ENCODE peak calls at places on chromosomes 3 and 15, in seven cellular contexts. One of them, this sample, is unnamed.

GRCh38 chr15:75037685-75038084 is 14.3 kb downstream of the PPCDC start:
- DNase-seq in astrocyte: no peak
- DNase-seq in nephron progenitor cell: no peak
- DNase-seq in type B pancreatic cell: no peak
- DNase-seq in EL: peak; percentile 13
- DNase-seq in fibroblast of lung: no peak
- DNase-seq in LoVo: no peak
- DNase-seq in this sample: no peak

GRCh38 chr15:27864076-27864475 is 235.0 kb downstream of the OCA2 start:
- DNase-seq in astrocyte: no peak
- DNase-seq in nephron progenitor cell: no peak
- DNase-seq in type B pancreatic cell: no peak
- DNase-seq in EL: no peak
- DNase-seq in fibroblast of lung: no peak
- DNase-seq in LoVo: no peak
- DNase-seq in this sample: no peak

GRCh38 chr3:3191675-3192480 is 12.4 kb upstream of the CRBN start:
- DNase-seq in astrocyte: peak; percentile 37
- DNase-seq in nephron progenitor cell: no peak
- DNase-seq in type B pancreatic cell: no peak
- DNase-seq in EL: no peak
- DNase-seq in fibroblast of lung: no peak
- DNase-seq in LoVo: no peak
- DNase-seq in this sample: no peak

GRCh38 chr3:141105828-141106628 is 54.9 kb downstream of the SPSB4 start:
- DNase-seq in astrocyte: peak; percentile 58
- DNase-seq in nephron progenitor cell: peak; percentile 72
- DNase-seq in type B pancreatic cell: no peak
- DNase-seq in EL: peak; percentile 72
- DNase-seq in fibroblast of lung: peak; percentile 91
- DNase-seq in LoVo: peak; percentile 77
- DNase-seq in this sample: peak; percentile 27

GRCh38 chr3:174862101-174862500 is 3.0 kb downstream of the NAALADL2 start:
- DNase-seq in astrocyte: no peak
- DNase-seq in nephron progenitor cell: no peak
- DNase-seq in type B pancreatic cell: no peak
- DNase-seq in EL: no peak
- DNase-seq in fibroblast of lung: no peak
- DNase-seq in LoVo: peak; percentile 5
- DNase-seq in this sample: no peak

GRCh38 chr15:34783471-34783870 is 11.9 kb downstream of the ACTC1 start:
- DNase-seq in astrocyte: no peak
- DNase-seq in nephron progenitor cell: no peak
- DNase-seq in type B pancreatic cell: no peak
- DNase-seq in EL: no peak
- DNase-seq in fibroblast of lung: no peak
- DNase-seq in LoVo: no peak
- DNase-seq in this sample: no peak

GRCh38 chr3:24004171-24004938 is 59.3 kb downstream of the NR1D2 start:
- DNase-seq in astrocyte: no peak
- DNase-seq in nephron progenitor cell: no peak
- DNase-seq in type B pancreatic cell: no peak
- DNase-seq in EL: no peak
- DNase-seq in fibroblast of lung: no peak
- DNase-seq in LoVo: no peak
- DNase-seq in this sample: no peak

GRCh38 chr15:90382305-90382704 is 5.7 kb upstream of the IQGAP1 start:
- DNase-seq in astrocyte: no peak
- DNase-seq in nephron progenitor cell: no peak
- DNase-seq in type B pancreatic cell: no peak
- DNase-seq in EL: no peak
- DNase-seq in fibroblast of lung: no peak
- DNase-seq in LoVo: no peak
- DNase-seq in this sample: no peak

GRCh38 chr3:58236527-58237237 is 910 bp upstream of the ABHD6 start:
- DNase-seq in astrocyte: no peak
- DNase-seq in nephron progenitor cell: no peak
- DNase-seq in type B pancreatic cell: no peak
- DNase-seq in EL: no peak
- DNase-seq in fibroblast of lung: no peak
- DNase-seq in LoVo: no peak
- DNase-seq in this sample: no peak

GRCh38 chr3:90016492-90017065 is 909.2 kb downstream of the EPHA3 start:
- DNase-seq in astrocyte: no peak
- DNase-seq in nephron progenitor cell: no peak
- DNase-seq in type B pancreatic cell: no peak
- DNase-seq in EL: no peak
- DNase-seq in fibroblast of lung: no peak
- DNase-seq in LoVo: no peak
- DNase-seq in this sample: no peak

GRCh38 chr3:24519368-24520100 is 24.9 kb upstream of the THRB start:
- DNase-seq in astrocyte: no peak
- DNase-seq in nephron progenitor cell: no peak
- DNase-seq in type B pancreatic cell: no peak
- DNase-seq in EL: no peak
- DNase-seq in fibroblast of lung: no peak
- DNase-seq in LoVo: peak; percentile 29
- DNase-seq in this sample: no peak

GRCh38 chr3:152403632-152404066 is 134.9 kb downstream of the MBNL1 start:
- DNase-seq in astrocyte: peak; percentile 37
- DNase-seq in nephron progenitor cell: peak; percentile 2
- DNase-seq in type B pancreatic cell: no peak
- DNase-seq in EL: no peak
- DNase-seq in fibroblast of lung: peak; percentile 50
- DNase-seq in LoVo: no peak
- DNase-seq in this sample: no peak

GRCh38 chr3:12922299-12922698 is 80.9 kb upstream of the RPL32 start:
- DNase-seq in astrocyte: no peak
- DNase-seq in nephron progenitor cell: no peak
- DNase-seq in type B pancreatic cell: no peak
- DNase-seq in EL: no peak
- DNase-seq in fibroblast of lung: peak; percentile 20
- DNase-seq in LoVo: no peak
- DNase-seq in this sample: no peak

GRCh38 chr15:23038741-23039150 is 623 bp downstream of the TUBGCP5 start:
- DNase-seq in astrocyte: peak; percentile 51
- DNase-seq in nephron progenitor cell: no peak
- DNase-seq in type B pancreatic cell: no peak
- DNase-seq in EL: peak; percentile 57
- DNase-seq in fibroblast of lung: peak; percentile 60
- DNase-seq in LoVo: peak; percentile 47
- DNase-seq in this sample: no peak

GRCh38 chr3:8318002-8318649 is 183.5 kb upstream of the LMCD1 start:
- DNase-seq in astrocyte: peak; percentile 27
- DNase-seq in nephron progenitor cell: no peak
- DNase-seq in type B pancreatic cell: no peak
- DNase-seq in EL: peak; percentile 63
- DNase-seq in fibroblast of lung: peak; percentile 40
- DNase-seq in LoVo: no peak
- DNase-seq in this sample: no peak

GRCh38 chr15:47846128-47846868 is 129.0 kb downstream of the SEMA6D start:
- DNase-seq in astrocyte: no peak
- DNase-seq in nephron progenitor cell: no peak
- DNase-seq in type B pancreatic cell: no peak
- DNase-seq in EL: no peak
- DNase-seq in fibroblast of lung: no peak
- DNase-seq in LoVo: no peak
- DNase-seq in this sample: no peak

GRCh38 chr3:141412936-141413354 is 44.6 kb downstream of the ZBTB38 start:
- DNase-seq in astrocyte: peak; percentile 81
- DNase-seq in nephron progenitor cell: no peak
- DNase-seq in type B pancreatic cell: no peak
- DNase-seq in EL: peak; percentile 64
- DNase-seq in fibroblast of lung: peak; percentile 94
- DNase-seq in LoVo: no peak
- DNase-seq in this sample: no peak